ENCODE peak calls at places on chromosomes 16 and 17, in nine cellular contexts. C, J, K, H, I, E, R, O and A are unnamed samples.

GRCh38 chr17:49989518-49989880 is 5.5 kb downstream of the DLX3 start:
- DNase-seq in C (no peak), R (no peak), O (no peak), J (no peak), K (no peak), I (no peak), E (no peak), H (no peak), A (no peak)

GRCh38 chr16:54287758-54288591 is 1.4 kb upstream of the IRX3 start:
- DNase-seq in R (no peak), C (no peak), K (no peak), J (no peak), O (no peak), H (no peak), E (no peak), I (no peak), A (no peak)

GRCh38 chr16:64717871-64718270 is 404.0 kb downstream of the CDH11 start:
- DNase-seq in E (no peak), C (no peak), O (no peak), I (no peak), J (no peak), R (no peak), H (no peak), K (no peak), A (no peak)

GRCh38 chr17:50950002-50950877 is 84.1 kb upstream of the TOB1 start:
- DNase-seq in O (peak; percentile 90), C (peak; percentile 73), J (peak; percentile 92), K (peak; percentile 86), E (no peak), R (peak; percentile 87), I (peak; percentile 95), H (peak; percentile 71), A (peak; percentile 84)

GRCh38 chr17:32302037-32302436 is 36.4 kb downstream of the RHBDL3 start:
- DNase-seq in R (no peak), O (no peak), J (no peak), I (no peak), H (no peak), C (no peak), E (no peak), K (no peak), A (no peak)

GRCh38 chr17:59840329-59840907 is 52.3 kb downstream of the TUBD1 start:
- DNase-seq in J (no peak), C (no peak), O (peak; percentile 56), I (no peak), E (no peak), R (no peak), H (no peak), K (no peak), A (no peak)

GRCh38 chr17:9291912-9292562 is 270.7 kb downstream of the NTN1 start:
- DNase-seq in H (no peak), O (peak; percentile 31), K (peak; percentile 49), J (peak; percentile 61), I (peak; percentile 19), R (peak; percentile 23), C (no peak), E (no peak), A (peak; percentile 37)

GRCh38 chr17:17403899-17404576 is 72.8 kb upstream of the MED9 start:
- DNase-seq in I (no peak), J (no peak), R (no peak), K (peak; percentile 34), O (no peak), H (no peak), C (no peak), E (no peak), A (no peak)

GRCh38 chr17:82291582-82292250 is 18.2 kb upstream of the CSNK1D start:
- DNase-seq in R (no peak), I (no peak), K (no peak), E (no peak), J (no peak), H (no peak), C (no peak), O (no peak), A (no peak)

GRCh38 chr16:59573528-59574271 is 839.6 kb upstream of the GOT2 start:
- DNase-seq in E (no peak), H (no peak), K (no peak), C (peak; percentile 61), O (peak; percentile 85), J (no peak), I (peak; percentile 67), R (no peak), A (no peak)

GRCh38 chr16:69367980-69368379 is 16.4 kb upstream of the TMED6 start:
- DNase-seq in O (no peak), K (no peak), R (no peak), H (no peak), C (no peak), J (no peak), I (no peak), E (no peak), A (no peak)

GRCh38 chr16:12802661-12803060 is 1.0 kb downstream of the CPPED1 start:
- DNase-seq in H (no peak), E (no peak), C (no peak), O (no peak), R (peak; percentile 39), J (no peak), I (no peak), K (no peak), A (no peak)

GRCh38 chr17:81309140-81309858 is 14.2 kb upstream of the SLC38A10 start:
- DNase-seq in I (peak; percentile 91), H (peak; percentile 4), E (no peak), K (peak; percentile 47), C (no peak), O (peak; percentile 73), J (peak; percentile 90), R (peak; percentile 67), A (peak; percentile 98)

GRCh38 chr16:78490847-78491246 is 391.4 kb downstream of the WWOX start:
- DNase-seq in J (no peak), H (no peak), R (no peak), I (no peak), C (no peak), O (no peak), K (peak; percentile 51), E (no peak), A (no peak)

GRCh38 chr17:1649844-1650409 is at the start of gene RILP:
- DNase-seq in H (no peak), I (peak; percentile 24), C (no peak), R (peak; percentile 95), E (no peak), K (no peak), J (peak; percentile 91), O (peak; percentile 25), A (peak; percentile 57)

GRCh38 chr17:76934561-76935320 is 66.5 kb downstream of the MGAT5B start:
- DNase-seq in R (no peak), I (no peak), J (no peak), E (no peak), K (no peak), H (no peak), O (no peak), C (no peak), A (no peak)